ENCODE peak calls at places on chromosomes 4 and X, in seven cellular contexts. M, F, I, S, D, A and Y are unnamed samples.

GRCh38 chr4:72390409-72390808 is 178.6 kb downstream of the ADAMTS3 start:
- DNase-seq in I (no peak), D (no peak), S (peak; percentile 43), M (peak; percentile 67), F (no peak), A (no peak), Y (no peak)

GRCh38 chr4:148442830-148443549 is 776 bp upstream of the NR3C2 start:
- DNase-seq in D (no peak), F (no peak), S (no peak), M (no peak), I (no peak), A (peak; percentile 42), Y (no peak)

GRCh38 chrX:74585766-74586165 is 28.7 kb downstream of the RLIM start:
- DNase-seq in M (no peak), A (no peak), I (no peak), D (no peak), S (no peak), F (no peak), Y (no peak)

GRCh38 chr4:113639311-113639710 is 122.2 kb downstream of the CAMK2D start:
- DNase-seq in I (no peak), A (peak; percentile 44), S (no peak), F (no peak), M (no peak), D (no peak), Y (no peak)

GRCh38 chr4:85591361-85592098 is 116.6 kb downstream of the ARHGAP24 start:
- DNase-seq in S (no peak), I (no peak), A (no peak), M (no peak), F (no peak), D (no peak), Y (no peak)

GRCh38 chrX:9291666-9292065 is 173.2 kb upstream of the TBL1X start:
- DNase-seq in F (no peak), D (no peak), M (no peak), A (no peak), S (no peak), I (no peak), Y (no peak)

GRCh38 chr4:132557660-132558059 is 591.4 kb upstream of the PCDH10 start:
- DNase-seq in D (no peak), S (no peak), M (no peak), I (no peak), A (no peak), F (no peak), Y (no peak)

GRCh38 chr4:17324431-17324830 is 187.5 kb downstream of the QDPR start:
- DNase-seq in F (no peak), D (peak; percentile 25), A (peak; percentile 11), M (peak; percentile 77), S (peak; percentile 75), I (peak; percentile 60), Y (no peak)

GRCh38 chrX:107978707-107979307 is 3.4 kb downstream of the TEX13B start:
- DNase-seq in A (no peak), S (peak; percentile 58), D (no peak), I (no peak), M (peak; percentile 19), F (no peak), Y (no peak)

GRCh38 chr4:24582235-24582863 is 2.0 kb downstream of the DHX15 start:
- DNase-seq in F (no peak), D (no peak), A (no peak), M (no peak), S (peak; percentile 10), I (no peak), Y (no peak)

GRCh38 chrX:120299928-120300327 is 11.3 kb downstream of the TMEM255A start:
- DNase-seq in S (no peak), I (no peak), A (no peak), F (no peak), D (no peak), M (no peak), Y (no peak)

GRCh38 chr4:121950212-121950679 is 1.6 kb downstream of the TRPC3 start:
- DNase-seq in A (peak; percentile 84), M (peak; percentile 69), D (peak; percentile 74), F (peak; percentile 82), I (peak; percentile 82), S (peak; percentile 68), Y (peak; percentile 95)

GRCh38 chr4:185833055-185833598 is 21.1 kb upstream of the SORBS2 start:
- DNase-seq in F (no peak), I (no peak), M (peak; percentile 21), A (no peak), D (no peak), S (peak; percentile 71), Y (no peak)

GRCh38 chrX:2320580-2321327 is 180.0 kb downstream of the DHRSX start:
- DNase-seq in I (no peak), S (peak; percentile 85), A (no peak), M (peak; percentile 77), D (no peak), F (peak; percentile 79), Y (no peak)

GRCh38 chr4:160362478-160362877 is 1259.6 kb downstream of the RAPGEF2 start:
- DNase-seq in A (no peak), M (no peak), D (no peak), S (no peak), I (no peak), F (no peak), Y (no peak)

GRCh38 chr4:1711055-1711905 is 839 bp downstream of the SLBP start:
- DNase-seq in A (peak; percentile 63), F (peak; percentile 70), M (peak; percentile 55), D (peak; percentile 43), S (peak; percentile 56), I (no peak), Y (peak; percentile 78)

GRCh38 chr4:87077834-87078585 is 142.4 kb downstream of the KLHL8 start:
- DNase-seq in I (no peak), S (peak; percentile 25), M (no peak), D (no peak), F (no peak), A (no peak), Y (no peak)

GRCh38 chrX:15468036-15468435 is 25.1 kb downstream of the PIR start:
- DNase-seq in F (no peak), D (no peak), S (peak; percentile 64), I (no peak), M (peak; percentile 67), A (peak; percentile 12), Y (no peak)

DNA sequence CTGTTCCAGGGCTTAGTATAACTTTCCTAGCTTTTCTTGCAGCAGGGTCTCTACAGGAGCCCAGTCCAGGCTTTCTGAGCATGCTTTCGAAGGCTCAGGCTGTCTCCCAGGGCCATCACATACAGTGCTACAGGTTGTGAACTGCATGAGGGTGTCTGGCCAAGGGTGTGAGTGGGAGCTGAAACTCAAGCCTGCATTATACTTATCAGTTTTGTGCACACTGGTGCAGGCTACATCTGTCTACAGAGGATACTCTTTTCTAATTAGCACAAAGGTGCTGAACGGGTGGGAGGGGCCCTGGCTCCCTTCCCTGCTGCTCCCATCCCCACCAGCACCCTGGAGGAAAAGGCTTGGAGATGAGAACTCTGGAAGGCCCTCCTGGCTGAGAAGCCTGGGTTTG is 68.3 kb downstream of the EFNB1 start:
- DNase-seq in I (no peak), S (no peak), A (no peak), D (no peak), M (no peak), F (no peak), Y (no peak)
- H3K4me1 ChIP-seq in I (no peaks in the 10 kb centered on the region), S (peaks cover 10% of the 10 kb centered on the region), A (peaks cover 28% of the 10 kb centered on the region), D (peaks cover 5% of the 10 kb centered on the region), M (peaks cover 7% of the 10 kb centered on the region), F (peaks cover 13% of the 10 kb centered on the region), Y (no peaks in the 10 kb centered on the region)

DNA sequence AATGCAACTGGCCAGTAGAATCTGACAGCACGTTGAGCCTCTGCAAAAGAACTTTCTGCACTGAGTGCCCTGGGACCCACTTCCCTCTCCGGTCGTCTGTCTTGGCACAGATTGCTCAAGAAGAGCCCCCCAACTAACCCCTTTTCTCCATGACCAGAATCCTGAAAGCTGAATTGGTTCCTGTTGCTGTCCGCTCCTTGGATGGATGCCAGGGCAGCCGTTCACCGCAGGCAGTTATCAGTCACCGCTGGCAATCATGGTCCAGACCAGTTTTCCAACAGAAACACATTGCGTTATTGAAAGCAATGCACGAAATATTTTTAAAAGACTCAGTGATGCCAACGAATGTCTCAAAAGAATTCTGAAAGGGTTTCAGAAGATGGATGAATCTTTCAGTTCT is 733.7 kb upstream of the FRG1 start:
- DNase-seq in S (no peak), M (no peak), A (no peak), I (no peak), D (no peak), F (no peak), Y (no peak)
- H3K4me1 ChIP-seq in S (peaks cover 7% of the 10 kb centered on the region), M (peaks cover 8% of the 10 kb centered on the region), A (peaks cover 7% of the 10 kb centered on the region), I (no peaks in the 10 kb centered on the region), D (no peaks in the 10 kb centered on the region), F (peaks cover 6% of the 10 kb centered on the region), Y (no peaks in the 10 kb centered on the region)

GRCh38 chr4:145248502-145248901 is 68.1 kb upstream of the OTUD4 start:
- DNase-seq in M (no peak), S (no peak), I (no peak), A (no peak), F (no peak), D (no peak), Y (no peak)
- H3K4me1 ChIP-seq in M (no peaks in the 10 kb centered on the region), S (no peaks in the 10 kb centered on the region), I (no peaks in the 10 kb centered on the region), A (no peaks in the 10 kb centered on the region), F (no peaks in the 10 kb centered on the region), D (no peaks in the 10 kb centered on the region), Y (no peaks in the 10 kb centered on the region)

GRCh38 chr4:3313556-3314228 is 20.9 kb downstream of the RGS12 start:
- DNase-seq in F (peak; percentile 32), A (no peak), I (no peak), D (no peak), M (no peak), S (no peak), Y (peak; percentile 51)
- H3K4me1 ChIP-seq in F (no peaks in the 10 kb centered on the region), A (peaks cover 6% of the 10 kb centered on the region), I (no peaks in the 10 kb centered on the region), D (no peaks in the 10 kb centered on the region), M (no peaks in the 10 kb centered on the region), S (no peaks in the 10 kb centered on the region), Y (no peaks in the 10 kb centered on the region)

DNA sequence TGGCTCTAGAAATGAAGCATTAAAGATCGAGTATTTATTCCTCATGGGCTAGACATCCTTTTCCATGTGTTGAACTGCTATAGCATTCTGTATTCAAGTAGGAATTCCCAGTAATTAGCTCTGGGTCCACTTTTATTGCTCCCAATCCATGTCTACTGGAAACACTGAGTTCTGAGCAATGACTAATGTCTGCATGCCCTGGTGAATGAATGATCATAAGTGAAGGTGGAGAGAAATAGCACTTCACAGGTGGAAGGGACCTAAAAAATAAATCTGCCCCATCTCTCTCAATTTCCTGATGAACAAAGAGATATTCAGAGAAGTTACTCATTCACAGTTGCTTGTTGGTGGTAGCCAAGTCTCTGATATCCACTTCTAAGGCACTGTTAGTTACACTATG is 34.6 kb upstream of the CXCL8 start:
- DNase-seq in D (no peak), A (no peak), I (no peak), S (no peak), F (no peak), M (no peak), Y (no peak)
- H3K4me1 ChIP-seq in D (no peaks in the 10 kb centered on the region), A (peaks cover 15% of the 10 kb centered on the region), I (no peaks in the 10 kb centered on the region), S (no peaks in the 10 kb centered on the region), F (peaks cover 30% of the 10 kb centered on the region), M (peaks cover 20% of the 10 kb centered on the region), Y (peaks cover 4% of the 10 kb centered on the region)